ENCODE peak calls at places on chromosomes 7 and 10, in six cellular contexts. One of them, this sample, is unnamed.

GRCh38 chr7:106316947-106317346 is 32.2 kb upstream of the NAMPT start:
- DNase-seq in NCI-H2081: no peak
- DNase-seq in progenitor cell of endocrine pancreas: no peak
- DNase-seq in fibroblast of pulmonary artery: no peak
- DNase-seq in GM13977: no peak
- DNase-seq in activated naive CD4-positive, alpha-beta T cell treated with Interleukin-2 at 50 U/mL for 16 hours: no peak
- DNase-seq in this sample: no peak

GRCh38 chr10:131576341-131577177 is 265.0 kb upstream of the TCERG1L start:
- DNase-seq in fibroblast of pulmonary artery: no peak
- DNase-seq in activated naive CD4-positive, alpha-beta T cell treated with Interleukin-2 at 50 U/mL for 16 hours: no peak
- DNase-seq in NCI-H2081: no peak
- DNase-seq in GM13977: no peak
- DNase-seq in progenitor cell of endocrine pancreas: peak
- DNase-seq in this sample: no peak

GRCh38 chr10:131200856-131201470 is 110.6 kb downstream of the TCERG1L start:
- DNase-seq in NCI-H2081: no peak
- DNase-seq in GM13977: no peak
- DNase-seq in progenitor cell of endocrine pancreas: peak
- DNase-seq in activated naive CD4-positive, alpha-beta T cell treated with Interleukin-2 at 50 U/mL for 16 hours: no peak
- DNase-seq in fibroblast of pulmonary artery: no peak
- DNase-seq in this sample: no peak

GRCh38 chr10:103892181-103892580 is 25.8 kb downstream of the STN1 start:
- DNase-seq in fibroblast of pulmonary artery: no peak
- DNase-seq in NCI-H2081: no peak
- DNase-seq in activated naive CD4-positive, alpha-beta T cell treated with Interleukin-2 at 50 U/mL for 16 hours: no peak
- DNase-seq in GM13977: no peak
- DNase-seq in progenitor cell of endocrine pancreas: no peak
- DNase-seq in this sample: no peak

GRCh38 chr7:99374121-99375064 is at the start of gene ARPC1B:
- DNase-seq in progenitor cell of endocrine pancreas: peak
- DNase-seq in fibroblast of pulmonary artery: peak
- DNase-seq in NCI-H2081: peak
- DNase-seq in activated naive CD4-positive, alpha-beta T cell treated with Interleukin-2 at 50 U/mL for 16 hours: peak
- DNase-seq in GM13977: peak
- DNase-seq in this sample: peak

GRCh38 chr7:100745184-100745583 is 11.8 kb downstream of the ZAN start:
- DNase-seq in GM13977: peak
- DNase-seq in progenitor cell of endocrine pancreas: no peak
- DNase-seq in NCI-H2081: no peak
- DNase-seq in activated naive CD4-positive, alpha-beta T cell treated with Interleukin-2 at 50 U/mL for 16 hours: peak
- DNase-seq in fibroblast of pulmonary artery: peak
- DNase-seq in this sample: no peak

GRCh38 chr7:71987200-71987767 is 424.9 kb downstream of the CALN1 start:
- DNase-seq in GM13977: no peak
- DNase-seq in activated naive CD4-positive, alpha-beta T cell treated with Interleukin-2 at 50 U/mL for 16 hours: no peak
- DNase-seq in progenitor cell of endocrine pancreas: no peak
- DNase-seq in NCI-H2081: no peak
- DNase-seq in fibroblast of pulmonary artery: no peak
- DNase-seq in this sample: no peak

GRCh38 chr7:36639826-36640225 is 84.5 kb downstream of the AOAH start:
- DNase-seq in GM13977: no peak
- DNase-seq in NCI-H2081: no peak
- DNase-seq in fibroblast of pulmonary artery: no peak
- DNase-seq in activated naive CD4-positive, alpha-beta T cell treated with Interleukin-2 at 50 U/mL for 16 hours: peak
- DNase-seq in progenitor cell of endocrine pancreas: no peak
- DNase-seq in this sample: peak

GRCh38 chr10:101130984-101131961 is at the start of gene TLX1:
- DNase-seq in GM13977: peak
- DNase-seq in fibroblast of pulmonary artery: no peak
- DNase-seq in progenitor cell of endocrine pancreas: no peak
- DNase-seq in activated naive CD4-positive, alpha-beta T cell treated with Interleukin-2 at 50 U/mL for 16 hours: no peak
- DNase-seq in NCI-H2081: peak
- DNase-seq in this sample: no peak

GRCh38 chr10:123995461-123996131 is 97.8 kb downstream of the CHST15 start:
- DNase-seq in NCI-H2081: peak
- DNase-seq in activated naive CD4-positive, alpha-beta T cell treated with Interleukin-2 at 50 U/mL for 16 hours: no peak
- DNase-seq in fibroblast of pulmonary artery: peak
- DNase-seq in progenitor cell of endocrine pancreas: no peak
- DNase-seq in GM13977: peak
- DNase-seq in this sample: no peak

GRCh38 chr7:64515781-64516180 is 47.1 kb downstream of the ZNF680 start:
- DNase-seq in NCI-H2081: no peak
- DNase-seq in fibroblast of pulmonary artery: no peak
- DNase-seq in progenitor cell of endocrine pancreas: no peak
- DNase-seq in activated naive CD4-positive, alpha-beta T cell treated with Interleukin-2 at 50 U/mL for 16 hours: no peak
- DNase-seq in GM13977: no peak
- DNase-seq in this sample: no peak

GRCh38 chr7:113867325-113867724 is 51.5 kb downstream of the PPP1R3A start:
- DNase-seq in NCI-H2081: no peak
- DNase-seq in fibroblast of pulmonary artery: no peak
- DNase-seq in GM13977: no peak
- DNase-seq in progenitor cell of endocrine pancreas: no peak
- DNase-seq in activated naive CD4-positive, alpha-beta T cell treated with Interleukin-2 at 50 U/mL for 16 hours: no peak
- DNase-seq in this sample: no peak

GRCh38 chr7:128041203-128041602 is 10.0 kb upstream of the LRRC4 start:
- DNase-seq in fibroblast of pulmonary artery: peak
- DNase-seq in progenitor cell of endocrine pancreas: no peak
- DNase-seq in NCI-H2081: no peak
- DNase-seq in activated naive CD4-positive, alpha-beta T cell treated with Interleukin-2 at 50 U/mL for 16 hours: no peak
- DNase-seq in GM13977: no peak
- DNase-seq in this sample: no peak

GRCh38 chr7:77475181-77475580 is 59.0 kb upstream of the GSAP start:
- DNase-seq in fibroblast of pulmonary artery: no peak
- DNase-seq in activated naive CD4-positive, alpha-beta T cell treated with Interleukin-2 at 50 U/mL for 16 hours: no peak
- DNase-seq in NCI-H2081: no peak
- DNase-seq in GM13977: no peak
- DNase-seq in progenitor cell of endocrine pancreas: no peak
- DNase-seq in this sample: no peak

GRCh38 chr7:143376396-143376795 is 4.7 kb upstream of the ZYX start:
- DNase-seq in activated naive CD4-positive, alpha-beta T cell treated with Interleukin-2 at 50 U/mL for 16 hours: no peak
- DNase-seq in GM13977: no peak
- DNase-seq in progenitor cell of endocrine pancreas: no peak
- DNase-seq in fibroblast of pulmonary artery: no peak
- DNase-seq in NCI-H2081: no peak
- DNase-seq in this sample: no peak

GRCh38 chr7:45978731-45979211 is 57.7 kb upstream of the IGFBP3 start:
- DNase-seq in progenitor cell of endocrine pancreas: no peak
- DNase-seq in activated naive CD4-positive, alpha-beta T cell treated with Interleukin-2 at 50 U/mL for 16 hours: no peak
- DNase-seq in NCI-H2081: no peak
- DNase-seq in GM13977: no peak
- DNase-seq in fibroblast of pulmonary artery: peak
- DNase-seq in this sample: no peak

GRCh38 chr7:326845-327304 is 36.9 kb downstream of the FOXL3 start:
- DNase-seq in NCI-H2081: no peak
- DNase-seq in fibroblast of pulmonary artery: peak
- DNase-seq in GM13977: no peak
- DNase-seq in activated naive CD4-positive, alpha-beta T cell treated with Interleukin-2 at 50 U/mL for 16 hours: no peak
- DNase-seq in progenitor cell of endocrine pancreas: no peak
- DNase-seq in this sample: no peak

GRCh38 chr7:4123823-4124222 is 558.3 kb upstream of the FOXK1 start:
- DNase-seq in activated naive CD4-positive, alpha-beta T cell treated with Interleukin-2 at 50 U/mL for 16 hours: no peak
- DNase-seq in progenitor cell of endocrine pancreas: no peak
- DNase-seq in fibroblast of pulmonary artery: no peak
- DNase-seq in GM13977: no peak
- DNase-seq in NCI-H2081: no peak
- DNase-seq in this sample: no peak

GRCh38 chr7:155797262-155798250 is 14.7 kb downstream of the SHH start:
- DNase-seq in fibroblast of pulmonary artery: no peak
- DNase-seq in GM13977: no peak
- DNase-seq in NCI-H2081: no peak
- DNase-seq in activated naive CD4-positive, alpha-beta T cell treated with Interleukin-2 at 50 U/mL for 16 hours: no peak
- DNase-seq in progenitor cell of endocrine pancreas: no peak
- DNase-seq in this sample: no peak

GRCh38 chr7:129159539-129159938 is 15.0 kb downstream of the TSPAN33 start:
- DNase-seq in activated naive CD4-positive, alpha-beta T cell treated with Interleukin-2 at 50 U/mL for 16 hours: no peak
- DNase-seq in NCI-H2081: no peak
- DNase-seq in fibroblast of pulmonary artery: no peak
- DNase-seq in GM13977: no peak
- DNase-seq in progenitor cell of endocrine pancreas: no peak
- DNase-seq in this sample: no peak

GRCh38 chr7:90579181-90579688 is 16.9 kb upstream of the CDK14 start:
- DNase-seq in progenitor cell of endocrine pancreas: no peak
- DNase-seq in fibroblast of pulmonary artery: peak
- DNase-seq in GM13977: no peak
- DNase-seq in NCI-H2081: no peak
- DNase-seq in activated naive CD4-positive, alpha-beta T cell treated with Interleukin-2 at 50 U/mL for 16 hours: no peak
- DNase-seq in this sample: no peak

GRCh38 chr7:50272808-50273207 is 31.7 kb upstream of the IKZF1 start:
- DNase-seq in NCI-H2081: no peak
- DNase-seq in GM13977: no peak
- DNase-seq in fibroblast of pulmonary artery: no peak
- DNase-seq in activated naive CD4-positive, alpha-beta T cell treated with Interleukin-2 at 50 U/mL for 16 hours: no peak
- DNase-seq in progenitor cell of endocrine pancreas: no peak
- DNase-seq in this sample: no peak

GRCh38 chr10:2813277-2813676 is 254.1 kb upstream of the PFKP start:
- DNase-seq in progenitor cell of endocrine pancreas: no peak
- DNase-seq in activated naive CD4-positive, alpha-beta T cell treated with Interleukin-2 at 50 U/mL for 16 hours: no peak
- DNase-seq in fibroblast of pulmonary artery: no peak
- DNase-seq in NCI-H2081: no peak
- DNase-seq in GM13977: no peak
- DNase-seq in this sample: no peak

GRCh38 chr10:31759124-31759798 is 169.4 kb downstream of the ARHGAP12 start:
- DNase-seq in NCI-H2081: peak
- DNase-seq in activated naive CD4-positive, alpha-beta T cell treated with Interleukin-2 at 50 U/mL for 16 hours: peak
- DNase-seq in fibroblast of pulmonary artery: peak
- DNase-seq in GM13977: peak
- DNase-seq in progenitor cell of endocrine pancreas: peak
- DNase-seq in this sample: no peak

GRCh38 chr7:4747013-4747412 is 28.4 kb upstream of the AP5Z1 start:
- DNase-seq in activated naive CD4-positive, alpha-beta T cell treated with Interleukin-2 at 50 U/mL for 16 hours: no peak
- DNase-seq in progenitor cell of endocrine pancreas: no peak
- DNase-seq in NCI-H2081: no peak
- DNase-seq in GM13977: no peak
- DNase-seq in fibroblast of pulmonary artery: no peak
- DNase-seq in this sample: no peak

GRCh38 chr10:10667466-10667865 is 350.2 kb upstream of the CELF2 start:
- DNase-seq in progenitor cell of endocrine pancreas: no peak
- DNase-seq in GM13977: no peak
- DNase-seq in activated naive CD4-positive, alpha-beta T cell treated with Interleukin-2 at 50 U/mL for 16 hours: no peak
- DNase-seq in NCI-H2081: no peak
- DNase-seq in fibroblast of pulmonary artery: no peak
- DNase-seq in this sample: no peak

GRCh38 chr10:121734517-121735137 is 136.4 kb upstream of the FGFR2 start:
- DNase-seq in activated naive CD4-positive, alpha-beta T cell treated with Interleukin-2 at 50 U/mL for 16 hours: no peak
- DNase-seq in GM13977: peak
- DNase-seq in NCI-H2081: no peak
- DNase-seq in progenitor cell of endocrine pancreas: no peak
- DNase-seq in fibroblast of pulmonary artery: peak
- DNase-seq in this sample: no peak

GRCh38 chr7:18408461-18408860 is 87.1 kb upstream of the HDAC9 start:
- DNase-seq in progenitor cell of endocrine pancreas: no peak
- DNase-seq in NCI-H2081: no peak
- DNase-seq in activated naive CD4-positive, alpha-beta T cell treated with Interleukin-2 at 50 U/mL for 16 hours: no peak
- DNase-seq in fibroblast of pulmonary artery: peak
- DNase-seq in GM13977: no peak
- DNase-seq in this sample: no peak

GRCh38 chr7:81608748-81609382 is 161.0 kb downstream of the HGF start:
- DNase-seq in GM13977: no peak
- DNase-seq in progenitor cell of endocrine pancreas: no peak
- DNase-seq in NCI-H2081: no peak
- DNase-seq in fibroblast of pulmonary artery: peak
- DNase-seq in activated naive CD4-positive, alpha-beta T cell treated with Interleukin-2 at 50 U/mL for 16 hours: no peak
- DNase-seq in this sample: no peak

GRCh38 chr10:63675171-63675570 is 154.0 kb downstream of the REEP3 start:
- DNase-seq in GM13977: no peak
- DNase-seq in progenitor cell of endocrine pancreas: no peak
- DNase-seq in activated naive CD4-positive, alpha-beta T cell treated with Interleukin-2 at 50 U/mL for 16 hours: no peak
- DNase-seq in NCI-H2081: no peak
- DNase-seq in fibroblast of pulmonary artery: peak
- DNase-seq in this sample: no peak

GRCh38 chr7:22561356-22561755 is 61.4 kb upstream of the STEAP1B start:
- DNase-seq in GM13977: no peak
- DNase-seq in progenitor cell of endocrine pancreas: no peak
- DNase-seq in activated naive CD4-positive, alpha-beta T cell treated with Interleukin-2 at 50 U/mL for 16 hours: no peak
- DNase-seq in NCI-H2081: no peak
- DNase-seq in fibroblast of pulmonary artery: peak
- DNase-seq in this sample: no peak

GRCh38 chr10:91201213-91201996 is 19.1 kb upstream of the PCGF5 start:
- DNase-seq in progenitor cell of endocrine pancreas: no peak
- DNase-seq in GM13977: no peak
- DNase-seq in NCI-H2081: no peak
- DNase-seq in fibroblast of pulmonary artery: no peak
- DNase-seq in activated naive CD4-positive, alpha-beta T cell treated with Interleukin-2 at 50 U/mL for 16 hours: peak
- DNase-seq in this sample: no peak

GRCh38 chr7:101538596-101539459 is 90.3 kb downstream of the MYL10 start:
- DNase-seq in progenitor cell of endocrine pancreas: peak
- DNase-seq in fibroblast of pulmonary artery: peak
- DNase-seq in activated naive CD4-positive, alpha-beta T cell treated with Interleukin-2 at 50 U/mL for 16 hours: peak
- DNase-seq in NCI-H2081: no peak
- DNase-seq in GM13977: peak
- DNase-seq in this sample: peak

GRCh38 chr10:64033710-64034109 is 512.5 kb downstream of the REEP3 start:
- DNase-seq in GM13977: no peak
- DNase-seq in NCI-H2081: no peak
- DNase-seq in activated naive CD4-positive, alpha-beta T cell treated with Interleukin-2 at 50 U/mL for 16 hours: no peak
- DNase-seq in progenitor cell of endocrine pancreas: no peak
- DNase-seq in fibroblast of pulmonary artery: no peak
- DNase-seq in this sample: no peak

GRCh38 chr10:77529050-77529576 is 108.5 kb downstream of the KCNMA1 start:
- DNase-seq in progenitor cell of endocrine pancreas: no peak
- DNase-seq in GM13977: no peak
- DNase-seq in fibroblast of pulmonary artery: no peak
- DNase-seq in activated naive CD4-positive, alpha-beta T cell treated with Interleukin-2 at 50 U/mL for 16 hours: no peak
- DNase-seq in NCI-H2081: no peak
- DNase-seq in this sample: no peak

GRCh38 chr10:125084191-125085186 is 75.9 kb downstream of the CTBP2 start:
- DNase-seq in activated naive CD4-positive, alpha-beta T cell treated with Interleukin-2 at 50 U/mL for 16 hours: no peak
- DNase-seq in GM13977: no peak
- DNase-seq in NCI-H2081: peak
- DNase-seq in progenitor cell of endocrine pancreas: no peak
- DNase-seq in fibroblast of pulmonary artery: peak
- DNase-seq in this sample: no peak

GRCh38 chr10:60346661-60347060 is 43.0 kb downstream of the ANK3 start:
- DNase-seq in fibroblast of pulmonary artery: no peak
- DNase-seq in GM13977: no peak
- DNase-seq in NCI-H2081: no peak
- DNase-seq in progenitor cell of endocrine pancreas: no peak
- DNase-seq in activated naive CD4-positive, alpha-beta T cell treated with Interleukin-2 at 50 U/mL for 16 hours: no peak
- DNase-seq in this sample: no peak

GRCh38 chr7:50497968-50498367 is 47.8 kb upstream of the FIGNL1 start:
- DNase-seq in GM13977: no peak
- DNase-seq in NCI-H2081: no peak
- DNase-seq in fibroblast of pulmonary artery: peak
- DNase-seq in progenitor cell of endocrine pancreas: no peak
- DNase-seq in activated naive CD4-positive, alpha-beta T cell treated with Interleukin-2 at 50 U/mL for 16 hours: no peak
- DNase-seq in this sample: no peak

GRCh38 chr7:11552676-11553075 is 279.3 kb downstream of the THSD7A start:
- DNase-seq in GM13977: no peak
- DNase-seq in progenitor cell of endocrine pancreas: no peak
- DNase-seq in NCI-H2081: peak
- DNase-seq in fibroblast of pulmonary artery: no peak
- DNase-seq in activated naive CD4-positive, alpha-beta T cell treated with Interleukin-2 at 50 U/mL for 16 hours: no peak
- DNase-seq in this sample: no peak

GRCh38 chr10:6148908-6149307 is 53.8 kb upstream of the PFKFB3 start:
- DNase-seq in activated naive CD4-positive, alpha-beta T cell treated with Interleukin-2 at 50 U/mL for 16 hours: peak
- DNase-seq in NCI-H2081: no peak
- DNase-seq in progenitor cell of endocrine pancreas: no peak
- DNase-seq in fibroblast of pulmonary artery: no peak
- DNase-seq in GM13977: no peak
- DNase-seq in this sample: no peak

This sample was measured in effector memory CD8-positive, alpha-beta T cell.